ENCODE peak calls at places on chromosomes 3 and 15, in five cellular contexts. K is heart left ventricle, J is uterus, B is ovary, O is upper lobe of left lung. T is an unnamed sample.

GRCh38 chr3:64082917-64083587 is 59.8 kb upstream of the PSMD6 start:
- DNase-seq in K (no peak), J (peak; percentile 65), B (no peak), O (no peak), T (no peak)

GRCh38 chr3:33047842-33048834 is 48.8 kb downstream of the GLB1 start:
- DNase-seq in K (no peak), J (no peak), B (no peak), O (no peak), T (no peak)

GRCh38 chr3:136146981-136147729 is 49.0 kb downstream of the MSL2 start:
- DNase-seq in K (no peak), J (no peak), B (no peak), O (no peak), T (no peak)

GRCh38 chr3:134879991-134880390 is 84.9 kb downstream of the EPHB1 start:
- DNase-seq in K (no peak), J (no peak), B (no peak), O (no peak), T (no peak)

GRCh38 chr3:31980530-31981205 is 394 bp downstream of the OSBPL10 start:
- DNase-seq in K (peak; percentile 74), J (peak; percentile 53), B (peak; percentile 72), O (peak; percentile 95), T (peak; percentile 29)

GRCh38 chr3:192060160-192060783 is 599.3 kb downstream of the PYDC2 start:
- DNase-seq in K (no peak), J (no peak), B (no peak), O (no peak), T (no peak)

GRCh38 chr15:75112848-75113492 is 88.7 kb upstream of the C15orf39 start:
- DNase-seq in K (no peak), J (no peak), B (no peak), O (no peak), T (no peak)

GRCh38 chr15:38587214-38587613 is 22.6 kb upstream of the RASGRP1 start:
- DNase-seq in K (no peak), J (no peak), B (no peak), O (no peak), T (no peak)

GRCh38 chr15:49721091-49721490 is 100.2 kb downstream of the DTWD1 start:
- DNase-seq in K (no peak), J (no peak), B (no peak), O (no peak), T (no peak)

GRCh38 chr3:51385621-51386091 is 565 bp downstream of the MANF start:
- DNase-seq in K (no peak), J (no peak), B (no peak), O (no peak), T (no peak)

GRCh38 chr3:138199847-138200246 is 12.7 kb downstream of the ARMC8 start:
- DNase-seq in K (no peak), J (no peak), B (no peak), O (no peak), T (no peak)

GRCh38 chr3:179027326-179027900 is 44.2 kb downstream of the ZMAT3 start:
- DNase-seq in K (no peak), J (peak; percentile 22), B (no peak), O (no peak), T (no peak)

GRCh38 chr3:98945006-98945626 is 43.6 kb upstream of the DCBLD2 start:
- DNase-seq in K (no peak), J (no peak), B (no peak), O (no peak), T (no peak)

GRCh38 chr15:101538177-101538576 is 48.7 kb upstream of the PCSK6 start:
- DNase-seq in K (no peak), J (no peak), B (no peak), O (no peak), T (no peak)

GRCh38 chr15:101538996-101539395 is 49.5 kb upstream of the PCSK6 start:
- DNase-seq in K (no peak), J (no peak), B (no peak), O (no peak), T (no peak)

GRCh38 chr15:101539492-101539891 is 50.0 kb upstream of the PCSK6 start:
- DNase-seq in K (no peak), J (no peak), B (no peak), O (no peak), T (no peak)

GRCh38 chr15:101540480-101541239 is 51.2 kb upstream of the PCSK6 start:
- DNase-seq in K (no peak), J (no peak), B (no peak), O (peak; percentile 48), T (no peak)

GRCh38 chr15:101539930-101540329 is 50.4 kb upstream of the PCSK6 start:
- DNase-seq in K (no peak), J (no peak), B (no peak), O (no peak), T (no peak)
- H3K27me3 ChIP-seq in K (no peaks in the 10 kb centered on the region), J (no peaks in the 10 kb centered on the region), B (no peaks in the 10 kb centered on the region), O (no peaks in the 10 kb centered on the region), T (no peaks in the 10 kb centered on the region)

GRCh38 chr3:50350527-50351317 is at the start of the genes CYB561D2 and NPRL2:
- DNase-seq in K (peak; percentile 99), J (peak; percentile 92), B (peak; percentile 94), O (peak; percentile 100), T (peak; percentile 83)
- TF ChIP-seq POLR2A in K (peak; percentile 58), J (peak; percentile 71), B (peak; percentile 65), O (peak; percentile 91), T (no peak)

DNA sequence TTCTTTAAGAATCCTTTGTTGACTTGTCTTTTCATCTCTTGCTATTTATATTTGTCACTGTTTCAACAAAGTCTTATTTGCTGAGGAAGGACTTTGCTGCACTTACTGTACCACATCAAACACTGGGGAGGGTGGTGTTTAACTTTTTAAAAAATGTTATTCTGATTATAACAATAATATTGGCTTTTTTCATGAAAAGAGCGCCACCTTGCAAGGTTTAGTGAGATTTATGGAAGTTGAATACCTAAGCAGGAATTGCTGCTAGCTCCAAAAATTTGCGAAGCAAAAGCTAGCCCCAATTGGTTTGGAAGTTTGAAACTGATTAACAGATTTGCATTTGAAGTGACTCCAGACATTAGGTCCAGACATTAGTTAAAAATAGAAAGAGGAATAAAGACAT is 6.7 kb downstream of the ZIC1 start:
- DNase-seq in K (no peak), J (no peak), B (no peak), O (no peak), T (no peak)
- H3K4me3 ChIP-seq in K (no peak overlapping the region), J (no peak overlapping the region), B (no peak overlapping the region), O (no peak overlapping the region), T (no peak overlapping the region)

DNA sequence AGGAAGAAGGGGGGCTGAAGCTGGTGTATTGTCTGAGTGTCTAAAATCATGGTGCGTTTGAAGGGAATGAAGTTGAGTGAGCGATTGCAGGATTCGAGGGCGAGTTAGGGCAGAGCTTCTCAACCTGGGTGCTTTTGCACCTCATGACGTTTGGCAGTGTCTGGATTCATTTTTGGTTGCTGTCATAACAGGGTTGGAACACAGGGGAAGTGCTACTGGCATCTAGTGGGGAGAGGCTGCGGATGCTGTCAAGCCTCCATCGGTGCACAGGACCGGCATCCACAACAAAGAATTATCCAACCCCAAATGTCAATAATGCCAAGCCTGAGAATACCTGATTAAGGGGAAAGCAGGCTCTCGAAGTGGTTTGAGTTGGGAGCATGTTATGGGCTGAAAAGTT is 120.0 kb downstream of the SLCO3A1 start:
- DNase-seq in K (no peak), J (no peak), B (no peak), O (no peak), T (no peak)
- H3K27me3 ChIP-seq in K (no peaks in the 10 kb centered on the region), J (no peaks in the 10 kb centered on the region), B (no peaks in the 10 kb centered on the region), O (no peaks in the 10 kb centered on the region), T (no peaks in the 10 kb centered on the region)

DNA sequence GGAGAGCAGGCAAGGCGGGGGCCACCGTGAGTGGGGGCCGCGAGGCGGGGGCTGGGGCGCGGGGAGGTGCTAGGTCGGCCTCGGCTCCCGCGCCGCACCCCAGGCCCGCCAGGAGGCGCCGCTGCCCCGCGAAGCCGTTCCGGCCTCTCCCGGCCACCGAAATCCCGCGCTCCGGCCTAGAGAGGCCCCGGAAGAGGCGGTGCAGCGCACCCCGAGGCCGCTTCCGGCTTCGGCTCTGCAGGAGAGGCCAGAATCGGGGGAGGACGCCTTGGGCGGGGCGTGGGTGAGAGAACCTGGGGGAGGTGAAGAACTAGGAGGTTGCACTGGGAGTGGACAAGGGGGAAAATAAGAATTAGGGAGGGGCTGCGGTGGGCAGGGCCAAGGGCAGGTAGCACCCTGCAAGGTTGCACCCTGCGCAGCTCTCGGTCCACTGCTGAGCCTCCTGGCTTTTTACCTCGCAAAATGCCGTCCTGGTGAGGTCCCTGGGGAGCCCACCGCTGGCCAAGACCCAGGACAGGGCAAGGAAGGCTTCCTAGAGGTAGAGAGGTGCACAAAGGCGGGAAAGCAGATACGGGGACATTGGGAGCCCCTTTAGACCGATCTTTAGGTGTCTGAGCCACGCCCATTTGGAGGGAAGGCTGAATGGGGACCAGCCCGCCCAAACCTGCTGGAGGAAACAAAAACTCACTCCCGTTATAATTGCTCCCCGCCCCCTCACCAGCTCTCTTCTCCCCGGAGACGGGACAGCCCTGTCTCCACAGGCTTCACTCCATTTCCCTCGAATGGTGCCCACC is 8.4 kb upstream of the GNAI2 start:
- DNase-seq in K (peak; percentile 97), J (peak; percentile 89), B (peak; percentile 93), O (peak; percentile 98), T (peak; percentile 79)
- TF ChIP-seq POLR2A in K (no peak), J (peak; percentile 37), B (no peak), O (peak; percentile 59), T (peak; percentile 26)

DNA sequence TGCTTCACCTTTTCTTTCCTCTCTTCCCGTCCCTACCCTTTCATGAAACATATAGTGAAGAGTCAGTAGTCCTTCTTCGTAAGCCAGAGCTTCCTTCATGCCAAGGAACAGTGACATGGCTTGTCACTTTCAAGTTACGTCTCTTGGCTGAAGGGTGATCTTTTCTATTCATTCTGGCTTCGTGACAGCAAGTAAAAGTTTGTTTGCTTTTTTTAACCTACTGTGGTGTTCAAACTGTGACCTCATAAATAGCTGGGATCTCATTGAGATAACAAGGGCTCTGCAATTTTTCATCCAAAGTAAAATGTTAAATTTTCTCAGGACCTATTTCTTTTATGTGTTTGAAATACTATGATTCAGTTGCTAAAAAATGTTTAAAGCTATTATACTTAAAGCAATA is 10.5 kb downstream of the CDIN1 start:
- DNase-seq in K (no peak), J (no peak), B (no peak), O (no peak), T (no peak)
- H3K4me3 ChIP-seq in K (no peak overlapping the region), J (no peak overlapping the region), B (no peak overlapping the region), O (no peak overlapping the region), T (no peak overlapping the region)

GRCh38 chr3:127385540-127385870 is 97.7 kb upstream of the PRR20G start:
- DNase-seq in K (peak; percentile 35), J (no peak), B (no peak), O (no peak), T (no peak)
- H3K27me3 ChIP-seq in K (peaks cover 6% of the 10 kb centered on the region), J (no peaks in the 10 kb centered on the region), B (no peaks in the 10 kb centered on the region), O (no peaks in the 10 kb centered on the region), T (no peaks in the 10 kb centered on the region)

GRCh38 chr3:177345049-177345972 is 148.0 kb upstream of the TBL1XR1 start:
- DNase-seq in K (peak; percentile 88), J (peak; percentile 86), B (peak; percentile 75), O (no peak), T (peak; percentile 36)
- TF ChIP-seq POLR2A in K (no peak), J (no peak), B (no peak), O (peak; percentile 10), T (no peak)